ENCODE peak calls at places on chromosomes 3 and 15, in seven cellular contexts. R, I, U, S, Z, E and K are unnamed samples.

GRCh38 chr3:124972457-124972856 is 37.9 kb upstream of the MUC13 start:
- DNase-seq in E (no peak), I (no peak), R (no peak), Z (no peak), U (no peak), S (no peak), K (no peak)

GRCh38 chr3:114706591-114707224 is 412.9 kb downstream of the TIGIT start:
- DNase-seq in R (no peak), I (peak; percentile 38), S (no peak), E (peak; percentile 64), U (peak; percentile 86), Z (no peak), K (peak; percentile 72)

GRCh38 chr3:81242871-81243270 is 518.6 kb downstream of the GBE1 start:
- DNase-seq in E (peak; percentile 46), S (no peak), I (no peak), U (peak; percentile 3), R (no peak), Z (no peak), K (peak; percentile 8)

GRCh38 chr15:41292521-41292920 is 39.9 kb downstream of the OIP5 start:
- DNase-seq in R (no peak), U (no peak), Z (no peak), S (no peak), E (no peak), I (no peak), K (no peak)

GRCh38 chr3:139127101-139127500 is 82.4 kb upstream of the PRR23C start:
- DNase-seq in I (no peak), R (no peak), E (peak; percentile 24), Z (no peak), U (peak; percentile 82), S (no peak), K (no peak)

GRCh38 chr3:157789162-157789561 is 285.9 kb upstream of the VEPH1 start:
- DNase-seq in S (no peak), E (peak; percentile 69), Z (no peak), U (no peak), R (no peak), I (no peak), K (no peak)

GRCh38 chr15:66851226-66852063 is 149.4 kb downstream of the SMAD6 start:
- DNase-seq in E (peak; percentile 92), U (peak; percentile 70), S (peak; percentile 77), Z (peak; percentile 54), R (peak; percentile 86), I (peak; percentile 86), K (peak; percentile 89)

GRCh38 chr3:39414421-39414907 is 7.9 kb downstream of the RPSA start:
- DNase-seq in I (no peak), R (peak; percentile 45), S (no peak), U (no peak), Z (no peak), E (no peak), K (no peak)

GRCh38 chr15:74411686-74412085 is 22.1 kb downstream of the SEMA7A start:
- DNase-seq in E (no peak), Z (no peak), U (no peak), I (no peak), S (no peak), R (no peak), K (no peak)

GRCh38 chr15:84586641-84587160 is 14.1 kb upstream of the ZSCAN2 start:
- DNase-seq in S (no peak), R (no peak), U (peak; percentile 36), I (no peak), E (no peak), Z (no peak), K (no peak)

GRCh38 chr3:127053979-127054378 is 71.1 kb downstream of the PLXNA1 start:
- DNase-seq in S (no peak), R (no peak), U (no peak), Z (no peak), I (no peak), E (no peak), K (no peak)

GRCh38 chr15:90460142-90460824 is 69.4 kb upstream of the CRTC3 start:
- DNase-seq in R (no peak), Z (no peak), I (no peak), S (no peak), E (no peak), U (no peak), K (no peak)

GRCh38 chr15:90465140-90465929 is 64.4 kb upstream of the CRTC3 start:
- DNase-seq in Z (no peak), I (peak; percentile 60), E (no peak), U (peak; percentile 81), S (no peak), R (no peak), K (no peak)

GRCh38 chr15:90459368-90459767 is 70.4 kb upstream of the CRTC3 start:
- DNase-seq in Z (no peak), S (no peak), U (no peak), R (no peak), E (no peak), I (no peak), K (no peak)

GRCh38 chr15:90465930-90466567 is 63.7 kb upstream of the CRTC3 start:
- DNase-seq in R (no peak), Z (no peak), U (peak; percentile 68), S (no peak), I (no peak), E (no peak), K (no peak)

GRCh38 chr15:90463381-90463780 is 66.3 kb upstream of the CRTC3 start:
- DNase-seq in I (peak; percentile 70), R (no peak), E (peak; percentile 52), S (no peak), U (peak; percentile 76), Z (no peak), K (no peak)
- H3K4ac ChIP-seq in I (no peak overlapping the region), R (no peak overlapping the region), E (no peak overlapping the region), S (no peak overlapping the region), U (no peak overlapping the region), Z (no peak overlapping the region), K (no peak overlapping the region)

GRCh38 chr15:75533945-75534344 is 45.2 kb downstream of the PTPN9 start:
- DNase-seq in S (no peak), U (no peak), I (no peak), R (no peak), E (no peak), Z (no peak), K (no peak)

GRCh38 chr15:75530169-75530568 is 48.9 kb downstream of the PTPN9 start:
- DNase-seq in Z (no peak), E (no peak), R (no peak), U (no peak), S (no peak), I (no peak), K (no peak)

GRCh38 chr15:75532413-75533250 is 46.5 kb downstream of the PTPN9 start:
- DNase-seq in S (peak; percentile 26), U (peak; percentile 88), E (peak; percentile 85), R (peak; percentile 61), Z (no peak), I (peak; percentile 89), K (peak; percentile 78)

DNA sequence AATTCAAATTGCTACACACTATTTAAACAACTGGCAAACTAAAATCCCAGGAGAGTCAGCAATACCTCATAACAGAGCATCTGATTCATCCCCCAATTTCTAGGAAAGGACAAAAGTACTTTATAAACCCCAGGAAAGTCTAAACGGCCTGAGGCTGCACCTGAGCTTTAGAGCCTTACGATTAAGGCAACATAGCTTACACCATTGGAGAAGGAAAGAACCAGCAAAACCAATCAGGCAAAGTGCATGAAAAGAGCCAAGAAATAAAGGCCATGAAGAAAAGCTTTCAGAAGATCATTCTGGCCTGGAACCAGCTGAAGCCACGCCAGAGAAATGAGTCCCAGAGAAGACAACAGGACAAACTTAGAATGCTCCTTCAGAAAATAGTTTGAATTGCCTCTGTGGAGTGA is 48.1 kb downstream of the PTPN9 start:
- DNase-seq in S (no peak), E (no peak), U (peak; percentile 40), Z (no peak), I (peak; percentile 34), R (no peak), K (peak; percentile 21)
- H2BK120ac ChIP-seq in S (no peak overlapping the region), E (no peak overlapping the region), U (no peak overlapping the region), Z (no peak overlapping the region), I (no peak overlapping the region), R (no peak overlapping the region), K (no peak overlapping the region)

GRCh38 chr3:87792532-87793321 is 266.1 kb downstream of the CGGBP1 start:
- DNase-seq in S (peak; percentile 43), Z (no peak), U (no peak), I (no peak), R (peak; percentile 59), E (peak; percentile 33), K (peak; percentile 70)
- H3K4ac ChIP-seq in S (no peak within 1 kb of the TSS), Z (no peak within 1 kb of the TSS), U (no peak within 1 kb of the TSS), I (no peak within 1 kb of the TSS), R (no peak within 1 kb of the TSS), E (no peak within 1 kb of the TSS), K (no peak within 1 kb of the TSS)

DNA sequence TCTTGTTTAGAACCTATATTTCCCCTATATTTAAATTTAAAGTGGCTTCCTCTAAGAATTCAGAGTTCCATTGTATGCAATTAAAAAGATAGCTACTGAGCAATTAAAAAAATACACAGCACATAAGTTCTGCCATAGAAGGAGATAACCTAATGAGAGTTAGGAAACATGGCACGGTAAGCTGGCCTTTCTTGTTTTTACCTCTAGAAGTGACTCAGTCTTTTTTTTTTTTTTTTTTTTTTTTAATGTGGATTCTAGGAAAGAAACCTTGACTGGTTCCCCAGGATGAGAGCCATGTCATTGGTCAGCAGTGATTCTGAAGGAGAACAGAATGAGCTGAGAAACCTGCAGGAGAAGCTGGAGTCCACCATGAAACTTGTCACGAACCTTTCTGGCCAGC is 142.7 kb upstream of the BHLHE40 start:
- DNase-seq in S (no peak), I (no peak), Z (no peak), E (no peak), U (no peak), R (no peak), K (no peak)
- H2BK120ac ChIP-seq in S (no peak overlapping the region), I (no peak overlapping the region), Z (no peak overlapping the region), E (no peak overlapping the region), U (no peak overlapping the region), R (no peak overlapping the region), K (no peak overlapping the region)

GRCh38 chr3:26623409-26624208 is 1.0 kb downstream of the LRRC3B start:
- DNase-seq in E (no peak), R (no peak), Z (no peak), U (no peak), S (peak; percentile 21), I (no peak), K (peak; percentile 31)

GRCh38 chr3:26621891-26622633 is 510 bp upstream of the LRRC3B start:
- DNase-seq in I (no peak), Z (no peak), E (no peak), R (no peak), S (no peak), U (no peak), K (peak; percentile 12)

GRCh38 chr3:26624209-26624775 is 1.7 kb downstream of the LRRC3B start:
- DNase-seq in S (no peak), I (no peak), R (peak; percentile 59), E (no peak), Z (no peak), U (no peak), K (peak; percentile 38)

GRCh38 chr3:26621176-26621575 is 1.4 kb upstream of the LRRC3B start:
- DNase-seq in S (no peak), Z (no peak), U (no peak), E (peak; percentile 18), R (no peak), I (no peak), K (no peak)

GRCh38 chr3:26622634-26623408 is at the start of gene LRRC3B:
- DNase-seq in U (no peak), S (peak; percentile 70), R (peak; percentile 80), Z (no peak), E (no peak), I (no peak), K (peak; percentile 81)
- H3K4ac ChIP-seq in U (no peak within 1 kb of the TSS), S (no peak within 1 kb of the TSS), R (no peak within 1 kb of the TSS), Z (no peak within 1 kb of the TSS), E (no peak within 1 kb of the TSS), I (no peak within 1 kb of the TSS), K (no peak within 1 kb of the TSS)